ENCODE peak calls at places on chromosomes 11 and 22, in five cellular contexts. U is midbrain, M is HS-5, I is iPS DF 19.7, Q is epithelial cell of esophagus. B is an unnamed sample.

GRCh38 chr11:121091492-121092179 is 9.4 kb upstream of the TECTA start:
- DNase-seq in U (peak), M (no peak), I (no peak), Q (no peak), B (no peak)

GRCh38 chr11:113350646-113351045 is 36.3 kb downstream of the TTC12 start:
- DNase-seq in U (no peak), M (no peak), I (no peak), Q (no peak), B (no peak)

GRCh38 chr11:117780456-117780855 is 16.6 kb downstream of the DSCAML1 start:
- DNase-seq in U (no peak), M (no peak), I (no peak), Q (no peak), B (no peak)

GRCh38 chr22:17842386-17842785 is 68.1 kb upstream of the BID start:
- DNase-seq in U (no peak), M (no peak), I (no peak), Q (no peak), B (peak)

GRCh38 chr11:91470656-91471055 is 754.0 kb upstream of the FAT3 start:
- DNase-seq in U (no peak), M (peak), I (no peak), Q (peak), B (no peak)

GRCh38 chr11:68843052-68843561 is 1.4 kb upstream of the CPT1A start:
- DNase-seq in U (no peak), M (no peak), I (no peak), Q (no peak), B (peak)

GRCh38 chr11:76614471-76615183 is 55.9 kb downstream of the LRRC32 start:
- DNase-seq in U (no peak), M (no peak), I (no peak), Q (no peak), B (no peak)

GRCh38 chr11:64358536-64358906 is 441 bp upstream of the RPS6KA4 start:
- DNase-seq in U (no peak), M (no peak), I (no peak), Q (no peak), B (no peak)

GRCh38 chr22:38802671-38803121 is 8.8 kb upstream of the DNAL4 start:
- DNase-seq in U (no peak), M (peak), I (no peak), Q (peak), B (no peak)

GRCh38 chr11:112539165-112539564 is 278.5 kb upstream of the PLET1 start:
- DNase-seq in U (no peak), M (no peak), I (no peak), Q (no peak), B (no peak)

GRCh38 chr11:64146036-64146943 is 19.6 kb downstream of the MACROD1 start:
- DNase-seq in U (no peak), M (no peak), I (no peak), Q (peak), B (peak)

GRCh38 chr11:50088231-50088630 is 55.6 kb downstream of the OR4C45 start:
- DNase-seq in U (no peak), M (no peak), I (no peak), Q (peak), B (no peak)

GRCh38 chr11:46272816-46273427 is 4.5 kb upstream of the CREB3L1 start:
- DNase-seq in U (no peak), M (no peak), I (no peak), Q (peak), B (no peak)

GRCh38 chr22:49243335-49243734 is 584.3 kb downstream of the BRD1 start:
- DNase-seq in U (no peak), M (no peak), I (no peak), Q (no peak), B (no peak)

GRCh38 chr22:17945156-17945850 is 79.1 kb downstream of the MICAL3 start:
- DNase-seq in U (no peak), M (no peak), I (no peak), Q (no peak), B (no peak)

GRCh38 chr11:62370743-62371440 is 33.6 kb downstream of the ASRGL1 start:
- DNase-seq in U (no peak), M (no peak), I (no peak), Q (no peak), B (peak)

GRCh38 chr22:45896153-45896951 is 80.6 kb downstream of the WNT7B start:
- DNase-seq in U (no peak), M (no peak), I (peak), Q (peak), B (no peak)

GRCh38 chr22:38796262-38796957 is 2.5 kb upstream of the DNAL4 start:
- DNase-seq in U (no peak), M (no peak), I (no peak), Q (no peak), B (no peak)

GRCh38 chr11:130052556-130052955 is 17.1 kb upstream of the APLP2 start:
- DNase-seq in U (no peak), M (no peak), I (no peak), Q (no peak), B (no peak)

GRCh38 chr11:19714387-19715363 is 2.0 kb downstream of the NAV2 start:
- DNase-seq in U (peak), M (peak), I (no peak), Q (no peak), B (peak)

GRCh38 chr11:2517386-2518064 is 72.7 kb downstream of the KCNQ1 start:
- DNase-seq in U (no peak), M (no peak), I (no peak), Q (no peak), B (no peak)

GRCh38 chr22:48819991-48820390 is 1007.7 kb downstream of the BRD1 start:
- DNase-seq in U (no peak), M (no peak), I (no peak), Q (no peak), B (no peak)

GRCh38 chr11:13772223-13773046 is 104.0 kb downstream of the FAR1 start:
- DNase-seq in U (peak), M (peak), I (no peak), Q (peak), B (peak)

GRCh38 chr11:119590651-119591308 is 138.2 kb downstream of the NECTIN1 start:
- DNase-seq in U (no peak), M (no peak), I (peak), Q (peak), B (no peak)

GRCh38 chr22:44956835-44957234 is 53.0 kb downstream of the PHF21B start:
- DNase-seq in U (no peak), M (no peak), I (no peak), Q (no peak), B (no peak)

GRCh38 chr11:8962827-8963226 is 1.4 kb downstream of the TMEM9B start:
- DNase-seq in U (no peak), M (no peak), I (no peak), Q (no peak), B (no peak)

GRCh38 chr11:1880746-1881441 is 10.8 kb downstream of the PRR33 start:
- DNase-seq in U (no peak), M (no peak), I (no peak), Q (no peak), B (no peak)

B was measured in naive thymus-derived CD4-positive, alpha-beta T cell.